ENCODE peak calls at places on chromosomes 2 and 18, in five cellular contexts. N, K, F, O and W are unnamed samples.

GRCh38 chr2:220277445-220277960 is 650.1 kb downstream of the SLC4A3 start:
- DNase-seq in N (peak), K (peak), F (no peak), O (no peak), W (no peak)

GRCh38 chr18:63869851-63870250 is 17.7 kb upstream of the SERPINB2 start:
- DNase-seq in N (no peak), K (no peak), F (no peak), O (no peak), W (no peak)

GRCh38 chr2:24495451-24495850 is 4.4 kb downstream of the NCOA1 start:
- DNase-seq in N (no peak), K (no peak), F (no peak), O (no peak), W (no peak)

GRCh38 chr2:128444816-128445532 is 126.3 kb upstream of the HS6ST1 start:
- DNase-seq in N (no peak), K (no peak), F (no peak), O (no peak), W (no peak)

GRCh38 chr2:240561325-240561971 is 1.3 kb downstream of the DUSP28 start:
- DNase-seq in N (no peak), K (peak), F (peak), O (no peak), W (peak)

GRCh38 chr2:86068098-86069047 is 37.3 kb downstream of the POLR1A start:
- DNase-seq in N (no peak), K (peak), F (no peak), O (no peak), W (no peak)

GRCh38 chr2:197950754-197951153 is 146.4 kb downstream of the PLCL1 start:
- DNase-seq in N (no peak), K (no peak), F (no peak), O (no peak), W (no peak)

GRCh38 chr2:84889332-84889731 is 8.4 kb upstream of the TRABD2A start:
- DNase-seq in N (no peak), K (no peak), F (peak), O (no peak), W (no peak)

GRCh38 chr2:174485763-174486613 is 841 bp downstream of the GPR155 start:
- DNase-seq in N (peak), K (no peak), F (peak), O (no peak), W (peak)

GRCh38 chr18:4017479-4017878 is 437.6 kb downstream of the DLGAP1 start:
- DNase-seq in N (no peak), K (peak), F (no peak), O (peak), W (no peak)

GRCh38 chr2:230932556-230933511 is 7.8 kb upstream of the GPR55 start:
- DNase-seq in N (no peak), K (no peak), F (peak), O (no peak), W (no peak)

GRCh38 chr2:56647997-56648396 is 464.2 kb downstream of the CCDC85A start:
- DNase-seq in N (no peak), K (no peak), F (no peak), O (no peak), W (no peak)

GRCh38 chr2:120596990-120597594 is 138.6 kb upstream of the GLI2 start:
- DNase-seq in N (peak), K (no peak), F (peak), O (no peak), W (peak)
- TF ChIP-seq POLR2A in N (no peak), K (no peak), F (no peak), O (no peak), W (no peak)

GRCh38 chr2:42180300-42180699 is 11.1 kb downstream of the EML4 start:
- DNase-seq in N (no peak), K (no peak), F (no peak), O (no peak), W (no peak)
- H3K4me3 ChIP-seq in N (no peak), K (no peak), F (no peak), O (no peak), W (no peak)

GRCh38 chr2:139686205-139686604 is 906.0 kb upstream of the NXPH2 start:
- DNase-seq in N (no peak), K (no peak), F (no peak), O (no peak), W (no peak)
- TF ChIP-seq POLR2A in N (no peak), K (no peak), F (no peak), O (no peak), W (no peak)

DNA sequence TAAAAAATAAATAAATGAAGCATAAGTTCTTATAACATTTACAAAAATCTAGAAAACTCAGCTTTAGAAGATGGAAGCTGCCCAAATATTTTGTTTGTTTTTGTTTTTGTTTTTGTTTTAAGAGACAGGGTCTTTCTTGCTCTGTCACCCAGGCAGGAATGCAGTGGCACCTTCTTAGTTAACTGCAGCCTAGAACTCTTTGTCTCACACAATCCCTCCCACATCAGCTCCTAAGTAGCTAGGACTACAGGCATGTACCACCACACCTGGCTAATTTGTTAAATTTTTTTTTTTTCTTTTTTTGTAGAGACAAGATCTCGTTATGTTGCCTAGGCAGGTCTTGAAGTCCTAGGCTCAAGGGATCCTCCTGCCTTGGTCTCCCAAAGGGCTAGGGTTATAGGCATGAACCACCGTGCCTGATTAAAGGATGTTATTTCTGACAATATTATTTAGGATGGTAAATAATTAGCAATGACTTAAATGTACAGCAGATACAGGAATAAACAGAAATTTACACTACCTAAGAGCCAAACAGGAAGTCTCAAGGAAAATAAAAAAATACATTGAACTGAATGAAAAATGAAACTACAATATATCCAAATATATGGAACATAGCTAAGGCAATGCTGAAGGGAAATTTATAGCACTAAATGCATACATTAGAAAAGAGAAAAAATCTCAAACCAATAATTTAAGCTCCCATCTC is 17.2 kb downstream of the SESTD1 start:
- DNase-seq in N (no peak), K (no peak), F (no peak), O (no peak), W (no peak)
- H3K4me3 ChIP-seq in N (no peak), K (no peak), F (no peak), O (no peak), W (no peak)

DNA sequence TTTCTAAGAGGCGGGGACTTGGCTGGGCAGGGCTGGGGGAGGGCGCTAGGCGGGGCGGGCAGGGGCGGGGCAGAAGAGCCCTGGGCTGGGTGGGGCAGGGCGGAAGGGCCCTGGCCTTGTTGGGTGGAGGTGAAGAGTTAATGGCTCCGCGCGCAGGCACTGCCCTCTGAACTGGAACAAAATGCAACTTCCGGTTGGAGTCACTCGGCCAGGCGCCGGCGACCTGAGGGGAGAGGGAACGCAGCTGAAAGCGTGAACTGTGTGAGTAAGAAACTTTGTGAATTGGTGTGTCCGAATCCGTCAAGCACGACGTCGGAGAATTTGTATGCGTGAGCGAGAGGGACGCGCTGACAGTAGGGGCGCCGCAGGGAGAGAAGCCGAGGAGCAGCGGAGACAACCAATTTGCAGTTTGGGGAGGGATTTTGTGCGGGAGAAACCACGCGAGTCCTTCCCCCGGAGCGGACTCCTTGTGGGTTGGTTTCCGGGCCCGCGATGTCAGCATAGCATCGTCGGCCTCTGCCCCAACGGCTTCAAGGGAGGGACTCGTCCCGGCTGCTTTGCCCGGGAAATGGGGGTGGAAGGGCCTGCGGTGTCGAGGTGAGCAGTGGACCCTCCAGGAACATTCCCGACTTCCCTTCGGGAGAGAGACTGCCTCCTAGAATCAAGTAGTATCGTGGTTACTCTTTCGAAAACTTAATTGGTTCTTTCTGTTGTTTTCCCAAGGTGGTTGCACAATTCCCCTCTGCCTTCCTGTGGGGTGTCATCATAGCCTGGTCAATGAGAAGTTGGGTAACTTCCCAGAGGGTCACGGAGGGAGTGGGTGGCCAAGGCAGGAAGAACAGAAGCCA is at the start of gene TANK:
- DNase-seq in N (peak), K (peak), F (peak), O (peak), W (peak)
- TF ChIP-seq POLR2A in N (peak), K (peak), F (peak), O (peak), W (peak)

DNA sequence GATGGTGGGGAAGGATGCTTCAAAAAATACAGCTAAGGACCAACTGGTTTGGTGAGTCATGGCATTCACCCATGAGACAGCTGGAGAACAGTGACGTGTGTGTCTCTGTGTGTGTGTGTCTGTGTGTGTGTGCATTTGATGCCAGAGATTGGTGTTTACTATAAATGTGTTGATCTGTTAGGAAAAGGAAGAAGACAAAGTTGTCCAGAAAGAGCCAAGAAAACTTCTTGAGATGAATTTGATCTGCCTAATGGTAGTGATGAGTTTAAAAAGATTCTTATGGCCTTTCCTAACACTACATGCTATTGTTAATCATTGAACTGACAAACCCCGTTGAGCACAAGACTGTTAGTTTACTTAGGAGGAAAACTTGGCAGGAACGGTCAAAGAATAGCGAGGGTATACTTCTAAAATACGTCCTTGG is 36.4 kb upstream of the IL1R1 start:
- DNase-seq in N (no peak), K (peak), F (no peak), O (no peak), W (no peak)
- H3K4me3 ChIP-seq in N (no peak), K (peak), F (peak), O (no peak), W (peak)